ENCODE peak calls at places on chromosomes 3 and 15, in five cellular contexts. U, A, V, W and Q are unnamed samples.

GRCh38 chr3:129795596-129795995 is 97.9 kb downstream of the TMCC1 start:
- DNase-seq in V (no peak), A (peak), U (no peak), W (no peak), Q (no peak)

GRCh38 chr15:70321106-70321809 is 223.5 kb upstream of the TLE3 start:
- DNase-seq in V (no peak), A (no peak), W (no peak), U (no peak), Q (peak)

GRCh38 chr15:88543065-88543776 is 3.3 kb downstream of the DET1 start:
- DNase-seq in W (no peak), U (peak), V (no peak), A (no peak), Q (no peak)

GRCh38 chr15:29613951-29614382 is 208.3 kb downstream of the TJP1 start:
- DNase-seq in V (peak), W (no peak), U (peak), A (peak), Q (no peak)

GRCh38 chr3:10193692-10194327 is 29.1 kb downstream of the IRAK2 start:
- DNase-seq in W (no peak), V (no peak), A (no peak), U (peak), Q (no peak)

GRCh38 chr15:78142332-78142731 is 6.8 kb upstream of the IDH3A start:
- DNase-seq in U (no peak), W (no peak), A (no peak), V (no peak), Q (no peak)

GRCh38 chr3:190260301-190260700 is 61.9 kb downstream of the CLDN1 start:
- DNase-seq in W (no peak), A (no peak), V (no peak), U (no peak), Q (no peak)

GRCh38 chr3:102156426-102156825 is 278.4 kb upstream of the ZPLD1 start:
- DNase-seq in V (no peak), U (no peak), W (no peak), A (no peak), Q (no peak)

DNA sequence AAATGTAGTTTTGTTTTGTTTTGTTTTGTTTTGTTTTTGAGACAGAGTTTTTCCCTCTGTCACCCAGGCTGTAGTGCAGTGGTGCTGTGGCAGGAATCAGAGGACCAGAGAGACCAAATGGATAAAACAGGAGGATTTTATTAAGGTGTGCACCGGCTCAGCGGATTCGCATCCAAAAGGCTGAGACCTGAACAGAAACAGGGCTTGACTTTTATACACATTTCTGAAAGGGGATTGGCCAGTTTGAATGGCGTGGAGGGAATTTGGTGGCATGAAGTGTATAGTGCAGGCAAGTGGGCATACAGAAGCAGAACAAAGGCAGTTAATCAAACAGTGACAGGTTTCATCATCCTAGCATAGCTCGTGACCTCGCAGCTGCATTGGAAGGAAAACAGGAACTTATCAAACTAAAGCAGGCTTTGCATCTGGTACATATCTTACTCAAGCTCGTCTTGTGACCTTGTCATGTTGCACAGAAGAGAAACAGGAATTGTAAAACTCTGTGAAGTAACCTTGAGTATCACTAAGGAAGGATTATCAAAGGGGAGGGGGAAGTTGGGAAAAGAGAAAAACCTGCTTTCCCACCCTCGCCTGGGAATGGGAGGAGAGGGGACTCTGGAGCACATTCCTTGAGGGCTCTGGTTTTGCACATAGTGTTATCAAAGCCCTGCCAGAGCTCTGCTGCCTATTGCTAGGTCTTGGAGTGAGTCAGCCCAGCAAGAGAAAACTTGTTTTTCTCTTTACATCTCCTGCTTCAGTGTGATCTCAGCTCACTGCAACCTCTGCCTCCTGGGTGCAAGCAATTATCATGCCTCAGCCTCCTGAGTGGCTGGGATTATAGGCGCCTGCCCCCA is 38.5 kb downstream of the C3orf62 start:
- DNase-seq in V (no peak), W (peak), U (peak), A (no peak), Q (no peak)
- TF ChIP-seq JUND in V (no peak), W (no peak), U (peak), A (no peak), Q (no peak)

GRCh38 chr3:27666708-27667107 is 55.4 kb downstream of the EOMES start:
- DNase-seq in V (peak), W (no peak), A (no peak), U (no peak), Q (no peak)
- TF ChIP-seq JUND in V (no peak), W (no peak), A (no peak), U (no peak), Q (no peak)

DNA sequence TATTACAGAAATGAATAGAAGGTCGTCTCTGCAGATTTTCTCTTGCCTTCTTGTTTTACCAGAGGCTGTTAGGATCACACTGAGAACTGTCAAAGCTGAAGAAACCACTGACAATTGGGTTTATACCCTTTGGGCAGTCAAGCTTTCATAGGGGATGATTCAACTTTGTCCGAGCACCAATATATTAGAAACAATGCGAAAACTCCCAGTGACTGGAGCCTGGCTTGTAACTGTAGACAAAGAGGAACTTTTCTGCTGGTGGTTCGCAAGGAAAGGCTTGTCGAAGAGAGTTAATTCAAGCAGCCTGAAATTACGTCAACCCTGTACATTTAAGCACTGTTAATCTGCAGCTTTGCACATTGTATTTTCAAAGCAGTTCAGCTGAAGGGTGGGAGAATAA is 193.2 kb upstream of the ZNF385D start:
- DNase-seq in U (no peak), V (no peak), A (no peak), W (no peak), Q (no peak)
- TF ChIP-seq JUND in U (no peak), V (no peak), A (no peak), W (no peak), Q (no peak)

GRCh38 chr15:74865316-74865715 is 7.8 kb downstream of the SCAMP2 start:
- DNase-seq in V (no peak), U (no peak), W (no peak), A (no peak), Q (no peak)

GRCh38 chr15:74869726-74870407 is 3.3 kb downstream of the SCAMP2 start:
- DNase-seq in A (no peak), U (no peak), W (peak), V (peak), Q (no peak)

GRCh38 chr15:74869372-74869725 is 3.8 kb downstream of the SCAMP2 start:
- DNase-seq in W (no peak), U (no peak), V (no peak), A (no peak), Q (no peak)

GRCh38 chr15:74866090-74866489 is 7.1 kb downstream of the SCAMP2 start:
- DNase-seq in W (no peak), A (no peak), V (no peak), U (no peak), Q (no peak)

DNA sequence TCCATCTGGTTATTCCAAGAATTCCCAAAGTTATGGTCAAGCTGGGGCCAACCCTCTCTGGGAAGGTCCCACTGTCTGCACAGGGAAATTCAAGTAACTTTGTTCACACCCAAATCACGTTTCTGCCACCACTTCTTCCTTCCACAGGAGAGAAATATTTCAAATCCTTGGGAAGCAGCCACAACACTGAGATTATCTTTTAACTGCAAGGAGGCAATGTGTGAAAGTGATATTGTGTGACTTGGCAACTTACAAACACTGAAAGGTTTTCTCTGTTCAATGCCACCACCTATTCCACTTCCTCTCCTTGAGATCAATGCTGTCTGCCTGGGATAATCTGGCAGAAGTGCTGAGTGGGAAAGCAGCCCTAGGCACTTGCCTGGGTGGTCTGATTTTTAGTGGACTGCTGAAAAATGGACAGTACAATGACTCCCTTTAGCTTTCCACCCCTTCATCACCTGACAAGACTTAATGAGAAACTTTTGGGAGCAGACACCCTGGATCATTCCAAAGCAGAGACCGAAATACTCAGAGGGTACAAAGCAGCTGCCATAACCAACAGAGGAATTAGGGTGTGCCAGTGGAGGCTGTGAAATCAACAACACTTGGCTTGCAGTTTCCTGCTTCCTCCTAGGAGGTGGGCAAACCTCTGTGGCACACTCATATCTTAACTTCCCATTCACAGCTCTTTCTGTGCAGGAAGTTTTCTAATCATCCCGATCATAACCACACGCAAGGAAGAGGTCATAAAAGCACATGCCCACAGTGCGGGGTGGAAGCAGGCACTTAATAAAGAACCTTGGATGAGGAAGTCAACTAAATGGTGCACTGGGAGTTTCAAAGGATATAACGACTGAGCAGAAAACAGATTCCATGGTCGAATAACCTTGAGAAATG is 5.4 kb downstream of the SCAMP2 start:
- DNase-seq in U (no peak), A (no peak), W (no peak), V (no peak), Q (no peak)
- TF ChIP-seq JUND in U (no peak), A (no peak), W (no peak), V (no peak), Q (no peak)

DNA sequence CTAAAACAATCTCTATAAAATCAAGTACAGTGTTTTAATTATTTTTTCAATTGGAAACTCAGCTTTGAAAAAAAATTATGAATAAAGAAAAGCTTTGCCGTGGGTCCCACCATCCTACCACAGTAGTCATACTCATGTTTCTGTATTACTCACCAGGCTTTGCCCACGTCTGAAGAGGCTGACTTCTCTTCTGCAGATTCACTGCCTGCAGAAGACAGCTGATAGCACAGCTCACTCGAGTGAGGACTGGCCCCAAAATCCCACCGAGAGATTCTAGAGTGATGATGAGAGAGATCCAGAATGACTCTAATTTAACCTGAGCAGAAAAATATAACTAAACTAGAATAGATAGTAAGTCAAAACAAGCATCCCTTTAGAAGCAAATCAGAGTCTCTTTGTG is 11.9 kb downstream of the C2CD4B start:
- DNase-seq in V (no peak), U (no peak), A (no peak), W (no peak), Q (no peak)
- TF ChIP-seq JUND in V (no peak), U (no peak), A (no peak), W (no peak), Q (no peak)

DNA sequence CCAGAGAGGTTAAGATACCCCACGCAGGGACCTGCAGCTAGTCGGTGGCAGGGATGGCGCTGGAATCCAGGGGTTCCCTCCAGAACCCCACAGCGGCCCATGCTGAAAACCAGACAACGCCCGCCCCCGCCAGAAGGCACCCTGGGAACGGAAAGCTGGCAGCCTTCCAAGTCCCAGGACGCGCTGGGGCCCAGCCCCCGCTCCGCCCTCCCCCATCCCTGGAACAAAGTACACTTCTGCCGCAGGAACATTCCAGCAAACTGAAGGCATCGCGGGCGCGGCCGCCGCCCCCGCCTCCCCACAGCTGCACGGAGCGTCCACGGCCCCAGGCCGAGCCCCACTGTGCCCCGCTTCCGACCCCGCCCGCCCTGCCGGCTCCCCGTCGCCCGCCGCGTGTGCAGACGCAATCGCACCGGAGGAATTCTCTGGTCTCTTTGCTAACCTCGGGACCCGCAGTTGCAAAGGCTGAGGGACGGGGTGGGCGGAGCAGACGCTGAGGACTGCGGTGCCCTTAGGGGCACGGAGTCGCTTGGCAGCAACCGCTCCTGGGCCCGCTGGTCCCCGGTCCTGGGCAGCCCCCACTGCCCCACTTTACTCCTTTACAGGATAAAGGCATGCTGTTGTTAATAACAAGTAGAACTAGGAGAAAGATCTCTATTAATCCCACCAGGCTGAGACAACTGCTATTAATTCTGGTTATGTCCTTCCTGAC is 44.8 kb upstream of the RNU6-1 start:
- DNase-seq in U (peak), V (peak), A (no peak), W (no peak), Q (no peak)
- TF ChIP-seq JUND in U (peak), V (no peak), A (no peak), W (no peak), Q (no peak)

GRCh38 chr3:78844307-78844706 is 923.5 kb downstream of the ROBO1 start:
- DNase-seq in U (no peak), A (no peak), W (no peak), V (no peak), Q (no peak)

GRCh38 chr3:78838362-78838761 is 929.4 kb downstream of the ROBO1 start:
- DNase-seq in U (no peak), V (no peak), W (no peak), A (no peak), Q (no peak)

GRCh38 chr3:78845605-78846004 is 922.2 kb downstream of the ROBO1 start:
- DNase-seq in W (no peak), U (no peak), V (no peak), A (no peak), Q (no peak)

DNA sequence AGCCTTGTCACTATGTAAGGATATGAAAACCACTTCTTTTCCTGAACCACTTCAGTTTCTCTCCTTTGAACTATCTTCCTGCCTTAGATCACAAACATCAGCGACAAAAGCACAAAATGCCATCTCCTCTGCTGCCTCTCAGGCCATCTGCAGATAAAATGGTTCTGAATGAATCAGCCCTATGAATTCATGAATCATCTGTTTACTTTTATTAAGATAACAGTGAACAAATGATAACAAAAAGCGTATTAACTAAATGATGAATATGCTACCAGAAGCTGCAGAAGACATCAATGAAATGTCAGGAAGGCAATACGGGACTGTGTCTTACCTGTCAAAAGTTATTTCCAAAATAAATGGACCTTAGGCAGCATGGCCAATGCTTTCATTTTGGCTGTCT is 928.1 kb downstream of the ROBO1 start:
- DNase-seq in A (no peak), W (no peak), V (no peak), U (no peak), Q (no peak)
- TF ChIP-seq JUND in A (no peak), W (no peak), V (peak), U (no peak), Q (no peak)

GRCh38 chr15:57213783-57214366 is 162.4 kb upstream of the CGNL1 start:
- DNase-seq in V (peak), U (peak), A (peak), W (no peak), Q (no peak)
- TF ChIP-seq JUND in V (no peak), U (no peak), A (no peak), W (no peak), Q (no peak)

GRCh38 chr3:141302364-141303141 is 65.8 kb upstream of the ZBTB38 start:
- DNase-seq in W (no peak), A (no peak), U (no peak), V (no peak), Q (peak)
- TF ChIP-seq JUND in W (no peak), A (no peak), U (no peak), V (no peak), Q (no peak)